ENCODE peak calls at places on chromosomes 6 and 20, in ten cellular contexts. B is GM13977, J is GM10248, P is NCI-H524, D is foreskin melanocyte, O is T-helper 2 cell, A is AG04450, I is germinal center, G is mesothelial cell of epicardium, Z is NCI-H1417. H is an unnamed sample.

GRCh38 chr20:49214546-49214945 is 4.7 kb upstream of the DDX27 start:
- DNase-seq in B (no peak), Z (no peak), O (no peak), D (no peak), G (no peak), P (no peak), I (no peak), J (no peak), A (no peak), H (no peak)

GRCh38 chr6:170097505-170098427 is 193.1 kb downstream of the DLL1 start:
- DNase-seq in O (no peak), I (no peak), P (no peak), A (no peak), J (no peak), D (no peak), B (no peak), Z (no peak), G (peak; percentile 29), H (no peak)

GRCh38 chr20:47682916-47683315 is 102.4 kb downstream of the SULF2 start:
- DNase-seq in A (no peak), P (no peak), O (no peak), J (no peak), D (no peak), B (no peak), Z (no peak), I (no peak), G (no peak), H (no peak)

GRCh38 chr6:62286470-62286843 is 432 bp upstream of the KHDRBS2 start:
- DNase-seq in A (no peak), D (no peak), G (no peak), J (no peak), B (no peak), I (no peak), Z (no peak), O (no peak), P (no peak), H (no peak)

GRCh38 chr6:40556023-40556422 is 31.1 kb downstream of the LRFN2 start:
- DNase-seq in G (no peak), J (no peak), I (no peak), P (no peak), A (no peak), B (no peak), D (no peak), O (no peak), Z (no peak), H (no peak)

GRCh38 chr6:35493307-35493983 is 3.4 kb downstream of the TEAD3 start:
- DNase-seq in B (no peak), Z (no peak), G (no peak), D (no peak), I (no peak), J (no peak), O (no peak), P (no peak), A (no peak), H (no peak)

GRCh38 chr6:152167639-152168603 is 360.4 kb downstream of the ESR1 start:
- DNase-seq in G (no peak), Z (no peak), A (no peak), B (no peak), I (no peak), J (no peak), D (no peak), P (no peak), O (no peak), H (no peak)

GRCh38 chr6:109373762-109374161 is 8.5 kb downstream of the CD164 start:
- DNase-seq in G (no peak), P (no peak), A (no peak), O (no peak), Z (no peak), I (no peak), B (peak; percentile 44), J (peak; percentile 36), D (no peak), H (peak; percentile 55)

GRCh38 chr6:11093065-11093590 is 506 bp upstream of the SMIM13 start:
- DNase-seq in B (peak; percentile 82), G (no peak), P (peak; percentile 79), O (no peak), Z (peak; percentile 54), I (peak; percentile 58), D (no peak), A (no peak), J (peak; percentile 70), H (peak; percentile 81)